ENCODE peak calls at places on chromosomes 5 and 9, in five cellular contexts. K, S, A, L and W are unnamed samples. For H4K20me1, the result is how much of the 10 kb centered on the place peaks cover.

GRCh38 chr5:147509710-147510651 is at the start of gene DPYSL3:
- DNase-seq in K (peak), S (peak), A (no peak), L (peak), W (peak)

GRCh38 chr9:125632321-125633115 is 74.5 kb downstream of the MAPKAP1 start:
- DNase-seq in K (peak), S (no peak), A (peak), L (peak), W (no peak)

GRCh38 chr5:163459465-163459887 is 426 bp downstream of the NUDCD2 start:
- DNase-seq in K (no peak), S (no peak), A (no peak), L (no peak), W (no peak)

GRCh38 chr9:126009047-126009446 is 261.9 kb downstream of the PBX3 start:
- DNase-seq in K (no peak), S (no peak), A (peak), L (no peak), W (no peak)

GRCh38 chr5:152568101-152568500 is 163.0 kb upstream of the NMUR2 start:
- DNase-seq in K (no peak), S (no peak), A (no peak), L (no peak), W (no peak)

GRCh38 chr5:95718203-95718602 is 12.9 kb upstream of the RHOBTB3 start:
- DNase-seq in K (peak), S (no peak), A (peak), L (peak), W (no peak)

GRCh38 chr9:19551124-19551929 is 142.5 kb downstream of the ACER2 start:
- DNase-seq in K (no peak), S (no peak), A (no peak), L (no peak), W (peak)

GRCh38 chr5:75363726-75364495 is 26.9 kb downstream of the HMGCR start:
- DNase-seq in K (no peak), S (no peak), A (no peak), L (peak), W (peak)

GRCh38 chr5:148828461-148829247 is 2.2 kb downstream of the ADRB2 start:
- DNase-seq in K (peak), S (no peak), A (peak), L (peak), W (no peak)

GRCh38 chr5:77924081-77924480 is 147.9 kb upstream of the TBCA start:
- DNase-seq in K (peak), S (no peak), A (no peak), L (no peak), W (no peak)

GRCh38 chr5:71663570-71663969 is 55.5 kb upstream of the CARTPT start:
- DNase-seq in K (no peak), S (no peak), A (no peak), L (no peak), W (no peak)

GRCh38 chr5:116733995-116734716 is 159.5 kb upstream of the SEMA6A start:
- DNase-seq in K (no peak), S (no peak), A (no peak), L (no peak), W (no peak)

GRCh38 chr5:97554992-97555981 is 372.2 kb upstream of the RIOK2 start:
- DNase-seq in K (peak), S (no peak), A (no peak), L (peak), W (no peak)

GRCh38 chr5:154384480-154385235 is 61.1 kb upstream of the SAP30L start:
- DNase-seq in K (no peak), S (no peak), A (peak), L (no peak), W (no peak)

GRCh38 chr5:147481857-147482256 is 28.0 kb downstream of the DPYSL3 start:
- DNase-seq in K (peak), S (no peak), A (no peak), L (peak), W (no peak)

GRCh38 chr9:130461218-130461630 is 16.5 kb downstream of the ASS1 start:
- DNase-seq in K (peak), S (peak), A (peak), L (peak), W (peak)

GRCh38 chr5:94674841-94675382 is 56.4 kb downstream of the SLF1 start:
- DNase-seq in K (peak), S (no peak), A (no peak), L (peak), W (no peak)

GRCh38 chr9:21017092-21017491 is 14.3 kb downstream of the HACD4 start:
- DNase-seq in K (peak), S (no peak), A (no peak), L (peak), W (no peak)

GRCh38 chr9:34646211-34647083 is at the start of gene GALT:
- DNase-seq in K (peak), S (peak), A (peak), L (peak), W (peak)

GRCh38 chr9:16626577-16627130 is 243.8 kb downstream of the BNC2 start:
- DNase-seq in K (no peak), S (no peak), A (no peak), L (peak), W (peak)

GRCh38 chr5:53253421-53253871 is 143.9 kb upstream of the MOCS2 start:
- DNase-seq in K (peak), S (no peak), A (no peak), L (peak), W (no peak)

GRCh38 chr5:181195249-181195761 is 9.7 kb downstream of the TRIM7 start:
- DNase-seq in K (no peak), S (no peak), A (no peak), L (no peak), W (no peak)

GRCh38 chr5:127925916-127926315 is 157.7 kb upstream of the SLC12A2 start:
- DNase-seq in K (peak), S (no peak), A (no peak), L (peak), W (no peak)

GRCh38 chr5:4855048-4855447 is 285.1 kb upstream of the ADAMTS16 start:
- DNase-seq in K (no peak), S (no peak), A (no peak), L (no peak), W (no peak)

GRCh38 chr5:79093762-79094161 is 17.8 kb upstream of the BHMT start:
- DNase-seq in K (no peak), S (peak), A (no peak), L (no peak), W (no peak)

GRCh38 chr9:127572961-127573727 is 38.9 kb upstream of the STXBP1 start:
- DNase-seq in K (no peak), S (no peak), A (no peak), L (peak), W (no peak)

GRCh38 chr5:15885156-15885555 is 294.4 kb downstream of the MARCHF11 start:
- DNase-seq in K (peak), S (no peak), A (no peak), L (peak), W (no peak)

GRCh38 chr5:78886650-78887230 is 98.4 kb downstream of the ARSB start:
- DNase-seq in K (no peak), S (peak), A (peak), L (no peak), W (no peak)

GRCh38 chr9:37617837-37618236 is 25.4 kb upstream of the TOMM5 start:
- DNase-seq in K (no peak), S (no peak), A (no peak), L (peak), W (no peak)

GRCh38 chr9:130173462-130173876 is 1.3 kb downstream of the NCS1 start:
- DNase-seq in K (no peak), S (peak), A (no peak), L (no peak), W (no peak)

DNA sequence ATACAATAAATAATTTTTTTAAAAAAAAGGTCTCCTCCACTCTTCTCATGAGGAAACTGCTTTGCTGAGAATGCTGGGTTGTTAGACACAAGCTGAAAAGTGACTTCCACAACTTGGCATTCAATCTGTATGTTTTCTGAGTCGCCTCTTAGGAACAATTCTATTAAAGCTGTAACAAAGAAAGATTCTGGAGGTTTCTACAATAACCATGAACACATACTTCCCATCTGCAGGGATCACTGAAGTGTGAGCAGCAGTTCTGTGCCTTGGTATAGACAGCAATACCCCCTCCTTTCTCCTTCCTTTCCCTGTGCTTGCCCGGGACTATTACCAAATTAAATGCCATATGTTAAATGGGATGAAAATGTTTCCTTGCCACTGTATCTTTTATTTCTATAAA is 1.5 kb downstream of the DIRAS2 start:
- DNase-seq in K (no peak), S (no peak), A (no peak), L (no peak), W (no peak)
- H3K27ac ChIP-seq in K (no peak), S (no peak), A (no peak), L (no peak), W (no peak)

DNA sequence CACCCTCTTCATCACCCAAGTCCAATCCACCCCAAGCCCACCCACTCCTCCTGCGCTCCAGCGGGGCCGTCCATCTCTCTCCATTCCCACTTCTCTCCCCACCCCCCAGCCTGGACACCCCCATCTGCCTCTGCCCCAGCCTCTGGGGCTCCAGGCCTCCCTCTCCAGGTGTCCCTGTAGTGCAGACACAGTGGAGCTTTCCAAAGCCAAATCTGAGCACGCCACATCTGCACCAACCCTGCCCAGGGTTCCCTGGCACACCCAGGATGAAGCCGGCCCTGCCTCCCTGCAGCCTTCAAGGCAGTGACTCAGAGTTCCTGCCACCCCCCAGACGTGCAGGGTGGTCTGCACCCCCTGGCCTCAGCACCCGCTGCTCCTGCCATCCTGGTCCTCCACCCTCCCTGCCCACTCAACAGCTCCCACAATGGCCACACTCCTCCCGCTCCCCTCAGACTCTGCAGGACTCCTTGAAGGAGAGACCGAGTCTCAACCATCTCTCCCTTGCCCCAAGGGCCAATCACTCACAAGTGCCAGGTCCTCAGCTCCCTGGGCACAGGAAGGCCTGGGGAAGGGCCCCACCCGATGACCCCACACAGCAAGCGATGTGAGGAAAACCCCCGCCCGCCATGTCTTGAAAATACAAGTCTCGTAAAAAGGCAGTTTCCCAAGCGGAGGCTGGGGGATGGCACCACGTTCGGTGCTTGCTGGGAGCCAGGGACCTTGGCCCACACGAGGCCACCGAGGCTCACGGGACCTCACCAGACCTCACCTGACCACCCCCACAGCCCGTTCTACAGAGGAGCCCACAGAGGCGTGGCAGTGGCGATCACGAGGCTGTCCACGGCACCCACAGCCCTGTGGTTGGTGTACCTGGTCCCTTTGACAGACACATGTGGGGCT is 22.2 kb downstream of the VAV2 start:
- DNase-seq in K (no peak), S (no peak), A (no peak), L (no peak), W (no peak)
- H4K20me1 ChIP-seq in K (under half), S (half or more), A (under half), L (under half), W (under half)

GRCh38 chr9:133826289-133827085 is 88.3 kb upstream of the SARDH start:
- DNase-seq in K (no peak), S (peak), A (no peak), L (no peak), W (no peak)
- H3K27ac ChIP-seq in K (no peak), S (no peak), A (no peak), L (peak), W (no peak)

GRCh38 chr5:14229734-14230133 is 86.6 kb downstream of the TRIO start:
- DNase-seq in K (no peak), S (no peak), A (no peak), L (no peak), W (no peak)

GRCh38 chr5:14229181-14229580 is 86.0 kb downstream of the TRIO start:
- DNase-seq in K (no peak), S (no peak), A (no peak), L (no peak), W (no peak)

GRCh38 chr5:14228219-14228618 is 85.1 kb downstream of the TRIO start:
- DNase-seq in K (no peak), S (no peak), A (no peak), L (no peak), W (no peak)

GRCh38 chr5:14231888-14232287 is 88.7 kb downstream of the TRIO start:
- DNase-seq in K (no peak), S (no peak), A (no peak), L (no peak), W (no peak)

DNA sequence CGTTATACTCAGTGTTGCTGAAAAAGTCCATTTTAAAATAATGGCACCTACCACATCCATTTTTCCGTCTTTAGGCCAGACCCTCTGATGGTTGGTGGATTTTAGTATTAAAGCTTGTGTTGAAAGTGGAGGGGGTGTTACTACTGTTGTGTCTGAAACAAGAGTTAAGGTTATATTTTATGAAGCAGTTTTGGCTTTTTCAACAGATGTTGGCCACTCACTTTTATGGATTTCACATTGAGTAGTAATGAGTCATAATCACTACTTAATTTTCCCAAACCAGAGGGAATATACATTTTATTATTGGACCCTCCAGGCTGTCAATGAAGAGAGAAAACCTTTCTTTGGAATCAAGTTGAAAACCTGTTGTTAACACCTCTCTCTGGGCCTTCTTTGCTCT is 88.0 kb downstream of the TRIO start:
- DNase-seq in K (no peak), S (no peak), A (no peak), L (peak), W (no peak)
- H4K20me1 ChIP-seq in K (under half), S (half or more), A (under half), L (under half), W (under half)

DNA sequence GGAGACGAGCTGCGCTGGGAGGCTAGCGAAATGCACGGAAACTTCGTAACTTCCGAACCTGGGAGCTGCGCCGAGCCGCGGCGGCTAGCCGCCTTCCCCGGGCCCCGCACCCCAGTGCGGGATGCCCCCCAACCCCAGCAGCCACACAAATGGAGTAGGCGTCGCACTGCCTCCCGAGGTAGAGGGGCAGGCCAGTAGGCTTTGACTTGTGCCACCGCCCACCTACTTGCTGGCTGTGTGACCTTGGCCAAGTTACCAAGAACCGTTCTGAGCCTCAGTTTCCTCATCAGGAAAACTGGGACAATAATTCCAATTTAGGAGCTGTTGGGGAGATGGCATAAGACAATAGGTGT is 540 bp upstream of the STRBP start:
- DNase-seq in K (no peak), S (no peak), A (no peak), L (no peak), W (no peak)
- H3K27ac ChIP-seq in K (no peak), S (no peak), A (peak), L (no peak), W (no peak)

DNA sequence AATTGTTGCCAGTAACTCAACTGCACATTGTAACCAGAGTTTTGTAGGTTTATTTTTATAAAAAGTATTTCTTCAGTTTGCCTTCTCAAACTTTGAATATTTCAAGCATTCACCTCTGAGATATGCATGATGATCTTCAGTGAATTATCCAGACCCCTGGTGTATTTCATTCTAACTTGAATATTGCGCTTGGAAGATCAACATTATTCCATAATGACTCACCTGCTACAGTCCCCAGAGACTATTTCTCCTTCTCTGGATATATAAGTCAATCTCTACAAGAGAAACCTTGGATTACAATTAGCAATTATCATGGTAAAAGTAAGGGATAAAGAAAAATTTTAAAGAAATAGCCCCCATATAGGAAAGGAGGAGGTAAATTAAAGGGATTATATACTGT is 1041.0 kb downstream of the TLE1 start:
- DNase-seq in K (no peak), S (no peak), A (no peak), L (peak), W (no peak)
- H4K20me1 ChIP-seq in K (under half), S (under half), A (under half), L (under half), W (under half)

DNA sequence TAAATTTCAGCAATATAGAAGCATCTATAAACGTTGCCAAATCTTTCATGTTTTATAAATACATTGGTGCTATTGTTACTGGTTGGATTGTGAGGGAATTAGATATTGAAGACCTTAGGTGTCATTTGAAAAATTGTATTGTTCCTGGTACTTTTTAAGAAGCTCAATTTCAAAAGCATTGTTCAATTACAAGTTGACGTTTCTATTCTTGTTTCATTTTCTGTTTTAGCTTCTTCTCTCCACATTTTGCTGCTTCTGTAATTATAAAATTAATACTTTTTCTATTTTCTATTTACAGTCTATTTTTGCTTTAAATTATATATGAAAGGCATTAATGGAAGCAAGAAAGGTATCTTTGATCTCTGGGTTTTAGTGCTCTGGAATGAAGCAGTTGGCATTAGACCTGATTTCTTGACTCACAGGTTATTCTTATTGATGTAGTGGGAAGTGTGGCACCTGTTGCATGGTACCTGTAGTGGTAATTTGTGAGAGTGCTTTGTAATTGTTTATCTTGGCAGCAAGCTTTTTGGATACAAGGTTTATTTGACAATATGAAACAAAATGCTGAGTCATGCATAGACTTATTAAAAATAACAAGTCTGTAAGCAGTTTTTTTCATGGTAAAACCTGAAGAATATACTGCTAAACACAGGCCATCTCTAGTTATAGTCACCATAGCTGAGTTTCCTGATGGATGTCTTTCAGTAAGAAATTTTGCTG is 13.2 kb downstream of the MACIR start:
- DNase-seq in K (peak), S (no peak), A (no peak), L (peak), W (no peak)
- H3K27ac ChIP-seq in K (no peak), S (peak), A (no peak), L (no peak), W (no peak)

DNA sequence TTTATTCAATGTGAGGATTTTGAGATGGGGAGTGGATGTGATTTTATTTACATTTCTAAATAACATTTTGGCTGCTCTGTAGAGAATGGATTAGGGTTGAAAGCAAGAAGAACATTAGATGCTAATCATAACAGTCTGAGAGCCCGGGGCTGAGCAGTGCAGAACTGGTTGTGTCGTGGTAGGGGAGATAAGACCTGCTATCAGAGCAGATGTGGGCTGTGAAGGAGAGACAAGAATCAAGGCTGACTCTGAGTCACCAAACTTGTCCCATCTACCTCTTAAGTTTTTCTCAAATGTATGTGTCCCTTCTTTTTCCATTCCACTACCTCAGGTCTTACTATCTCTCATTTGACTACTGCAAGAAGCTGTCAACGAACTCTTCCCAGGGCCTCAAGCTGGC is 35.4 kb upstream of the SLC28A3 start:
- DNase-seq in K (no peak), S (peak), A (no peak), L (no peak), W (no peak)
- H4K20me1 ChIP-seq in K (under half), S (under half), A (under half), L (under half), W (under half)

GRCh38 chr5:1948111-1948510 is 65.4 kb upstream of the IRX4 start:
- DNase-seq in K (no peak), S (no peak), A (no peak), L (no peak), W (no peak)
- H3K27ac ChIP-seq in K (peak), S (no peak), A (no peak), L (no peak), W (no peak)